ENCODE peak calls at places on chromosomes 16 and 17, in six cellular contexts. Y is Karpas-422; T is left ventricle myocardium inferior; U is effector memory CD4-positive, alpha-beta T cell; J is CD8-positive, alpha-beta memory T cell; X is right atrium auricular region. S is an unnamed sample. For H3K4me1, the result is how much of the 10 kb centered on the place peaks cover.

GRCh38 chr16:21100447-21100846 is 50.2 kb downstream of the DNAH3 start:
- DNase-seq in J (no peak), X (no peak), T (no peak), Y (no peak), U (no peak), S (no peak)

GRCh38 chr16:19143241-19143640 is 24.8 kb upstream of the SYT17 start:
- DNase-seq in X (no peak), Y (no peak), J (no peak), U (no peak), T (no peak), S (no peak)

GRCh38 chr17:608911-609882 is 105.4 kb downstream of the VPS53 start:
- DNase-seq in X (no peak), T (no peak), J (no peak), U (no peak), Y (no peak), S (no peak)

GRCh38 chr17:49151996-49152395 is 19.4 kb downstream of the B4GALNT2 start:
- DNase-seq in X (no peak), T (no peak), Y (no peak), U (no peak), J (no peak), S (no peak)

GRCh38 chr16:58670177-58670576 is 14.4 kb downstream of the SLC38A7 start:
- DNase-seq in Y (no peak), J (no peak), T (no peak), U (no peak), X (no peak), S (no peak)

GRCh38 chr17:2904135-2904534 is 107.9 kb downstream of the RAP1GAP2 start:
- DNase-seq in X (peak), T (peak), U (no peak), J (no peak), Y (peak), S (no peak)

GRCh38 chr16:35203636-35204035 is 1744.2 kb downstream of the TP53TG3F start:
- DNase-seq in Y (no peak), U (no peak), T (no peak), J (no peak), X (no peak), S (no peak)

GRCh38 chr17:49696233-49696761 is 11.5 kb downstream of the SLC35B1 start:
- DNase-seq in Y (no peak), X (no peak), U (peak), T (no peak), J (peak), S (no peak)

GRCh38 chr17:44661835-44662234 is 5.6 kb downstream of the MEIOC start:
- DNase-seq in U (no peak), Y (no peak), X (no peak), T (no peak), J (no peak), S (no peak)

GRCh38 chr16:48538746-48539484 is 71.1 kb downstream of the N4BP1 start:
- DNase-seq in J (no peak), Y (no peak), U (no peak), T (no peak), X (peak), S (no peak)

GRCh38 chr17:55463600-55463999 is 42.0 kb upstream of the MMD start:
- DNase-seq in J (no peak), T (no peak), U (no peak), X (no peak), Y (peak), S (no peak)

GRCh38 chr17:28467456-28468025 is 5.9 kb upstream of the SLC13A2 start:
- DNase-seq in J (no peak), X (no peak), Y (no peak), T (no peak), U (no peak), S (no peak)

GRCh38 chr16:88681709-88682451 is 4.4 kb downstream of the SNAI3 start:
- DNase-seq in T (peak), Y (peak), U (no peak), J (no peak), X (peak), S (no peak)

GRCh38 chr17:39591958-39592954 is 15.5 kb downstream of the NEUROD2 start:
- DNase-seq in T (no peak), Y (peak), X (no peak), U (no peak), J (no peak), S (no peak)

GRCh38 chr16:46857261-46857962 is 26.4 kb upstream of the C16orf87 start:
- DNase-seq in X (no peak), J (no peak), U (no peak), Y (peak), T (no peak), S (no peak)

GRCh38 chr16:23865853-23866252 is 30.1 kb downstream of the PRKCB start:
- DNase-seq in X (no peak), U (no peak), T (no peak), Y (no peak), J (no peak), S (no peak)

GRCh38 chr17:41645371-41646063 is 21.1 kb upstream of the KRT17 start:
- DNase-seq in X (no peak), J (no peak), T (no peak), U (no peak), Y (no peak), S (no peak)

GRCh38 chr17:2070241-2071023 is 15.5 kb downstream of the HIC1 start:
- DNase-seq in X (no peak), J (no peak), T (no peak), U (no peak), Y (peak), S (no peak)

GRCh38 chr16:81894592-81894991 is 115.5 kb downstream of the PLCG2 start:
- DNase-seq in X (no peak), T (no peak), Y (no peak), U (no peak), J (no peak), S (no peak)

GRCh38 chr17:68955181-68955841 is at the start of gene ABCA8:
- DNase-seq in U (no peak), J (no peak), T (no peak), Y (no peak), X (peak), S (no peak)

GRCh38 chr17:75587718-75588545 is at the start of gene MYO15B:
- DNase-seq in J (peak), X (peak), U (peak), Y (no peak), T (peak), S (no peak)

GRCh38 chr16:79184464-79184863 is 416.1 kb downstream of the MAF start:
- DNase-seq in J (no peak), Y (no peak), U (no peak), X (no peak), T (no peak), S (no peak)

GRCh38 chr17:41284546-41284945 is 9.0 kb downstream of the KRTAP9-7 start:
- DNase-seq in T (no peak), X (no peak), Y (no peak), J (no peak), U (no peak), S (no peak)

GRCh38 chr17:2708585-2709172 is 2.9 kb downstream of the CLUH start:
- DNase-seq in T (no peak), U (no peak), X (no peak), J (no peak), Y (no peak), S (no peak)

GRCh38 chr17:83007504-83008475 is 71.6 kb upstream of the METRNL start:
- DNase-seq in Y (no peak), T (no peak), X (peak), J (no peak), U (no peak), S (no peak)

GRCh38 chr17:76208120-76208519 is 32.2 kb downstream of the RNF157 start:
- DNase-seq in J (no peak), Y (no peak), U (no peak), T (no peak), X (no peak), S (no peak)

GRCh38 chr17:74061758-74062157 is 141.7 kb upstream of the RPL38 start:
- DNase-seq in T (no peak), Y (no peak), J (no peak), U (no peak), X (no peak), S (no peak)

DNA sequence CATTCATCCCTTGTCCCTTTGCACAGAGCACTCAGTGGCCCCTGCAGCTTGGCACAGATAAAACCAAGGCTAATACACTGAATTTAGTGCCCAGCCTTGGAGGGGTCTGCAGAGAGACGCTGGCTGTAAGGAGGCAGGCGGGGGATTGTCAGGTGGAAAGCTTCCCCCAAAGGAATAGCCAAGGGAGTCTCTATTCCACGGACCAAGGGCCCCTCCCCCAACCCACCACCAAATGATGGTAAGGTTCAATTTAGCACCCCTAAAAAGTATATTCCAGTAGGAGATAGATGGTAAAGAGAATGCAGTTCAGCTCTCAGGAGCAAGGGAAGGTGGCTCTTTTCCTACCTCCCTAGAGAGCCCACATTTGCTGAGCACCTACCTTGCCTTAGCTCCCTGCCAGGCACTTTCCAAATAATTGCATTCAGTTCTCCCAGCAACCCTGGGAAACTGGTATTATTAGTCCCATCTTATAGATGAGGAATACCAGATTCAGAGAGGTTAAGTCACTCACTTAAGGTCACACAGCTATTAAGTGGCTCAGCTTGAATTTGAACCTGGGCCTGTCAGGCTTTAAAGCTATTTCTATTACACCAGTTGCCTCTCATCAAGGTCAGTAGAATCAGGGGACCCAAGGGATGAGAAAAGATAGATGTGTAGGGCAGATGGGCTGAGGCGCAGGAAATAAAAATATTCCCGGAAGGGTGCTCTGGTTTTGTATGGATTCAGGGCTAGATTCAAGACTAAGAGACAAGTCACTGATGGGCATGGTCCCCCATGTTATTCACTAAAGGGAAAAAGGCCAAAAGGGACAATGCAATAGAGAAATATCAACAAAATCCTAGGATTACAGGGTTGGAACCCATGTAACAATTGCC is 20.0 kb upstream of the ZFHX3 start:
- DNase-seq in Y (no peak), X (no peak), T (no peak), U (no peak), J (no peak), S (no peak)
- H3K4me1 ChIP-seq in Y (under half), X (under half), T (half or more), U (under half), J (under half), S (half or more)

DNA sequence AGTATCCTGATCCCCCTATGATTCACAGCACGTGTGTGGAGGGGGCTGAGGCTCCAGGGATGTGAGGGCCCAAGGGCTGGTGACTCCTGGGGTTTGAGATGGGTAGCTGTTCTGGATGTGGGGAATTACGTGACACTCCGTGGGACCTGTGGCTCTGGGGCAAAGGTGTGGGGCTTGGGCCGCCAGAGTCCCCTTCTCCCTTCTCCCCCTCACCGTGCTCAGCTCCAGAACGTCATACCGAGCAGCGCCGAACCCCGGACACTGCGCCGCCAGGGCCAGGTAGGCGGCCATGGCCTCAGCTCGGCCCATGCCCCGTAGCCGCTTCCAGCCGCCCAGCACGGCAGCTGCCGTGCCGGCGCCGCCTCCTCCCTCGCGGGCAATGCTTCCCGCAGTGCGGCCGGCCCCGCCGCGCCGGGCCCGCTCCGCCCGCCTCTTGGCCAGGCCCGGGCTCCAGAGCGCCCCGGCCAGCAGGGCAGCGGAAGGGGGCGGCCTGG is 7.0 kb downstream of the PLEKHH3 start:
- DNase-seq in Y (no peak), U (no peak), J (no peak), X (no peak), T (no peak), S (no peak)
- H3K4me1 ChIP-seq in Y (under half), U (under half), J (under half), X (under half), T (half or more), S (half or more)

GRCh38 chr17:17400566-17401184 is 76.1 kb upstream of the MED9 start:
- DNase-seq in U (no peak), X (no peak), T (no peak), Y (no peak), J (no peak), S (no peak)

GRCh38 chr17:17401271-17401781 is 75.5 kb upstream of the MED9 start:
- DNase-seq in X (no peak), J (no peak), T (no peak), Y (peak), U (no peak), S (no peak)

GRCh38 chr17:17406225-17406624 is 70.6 kb upstream of the MED9 start:
- DNase-seq in U (no peak), J (no peak), T (no peak), X (peak), Y (no peak), S (no peak)

GRCh38 chr17:17402558-17402957 is 74.2 kb upstream of the MED9 start:
- DNase-seq in J (no peak), Y (no peak), T (no peak), X (no peak), U (no peak), S (no peak)

DNA sequence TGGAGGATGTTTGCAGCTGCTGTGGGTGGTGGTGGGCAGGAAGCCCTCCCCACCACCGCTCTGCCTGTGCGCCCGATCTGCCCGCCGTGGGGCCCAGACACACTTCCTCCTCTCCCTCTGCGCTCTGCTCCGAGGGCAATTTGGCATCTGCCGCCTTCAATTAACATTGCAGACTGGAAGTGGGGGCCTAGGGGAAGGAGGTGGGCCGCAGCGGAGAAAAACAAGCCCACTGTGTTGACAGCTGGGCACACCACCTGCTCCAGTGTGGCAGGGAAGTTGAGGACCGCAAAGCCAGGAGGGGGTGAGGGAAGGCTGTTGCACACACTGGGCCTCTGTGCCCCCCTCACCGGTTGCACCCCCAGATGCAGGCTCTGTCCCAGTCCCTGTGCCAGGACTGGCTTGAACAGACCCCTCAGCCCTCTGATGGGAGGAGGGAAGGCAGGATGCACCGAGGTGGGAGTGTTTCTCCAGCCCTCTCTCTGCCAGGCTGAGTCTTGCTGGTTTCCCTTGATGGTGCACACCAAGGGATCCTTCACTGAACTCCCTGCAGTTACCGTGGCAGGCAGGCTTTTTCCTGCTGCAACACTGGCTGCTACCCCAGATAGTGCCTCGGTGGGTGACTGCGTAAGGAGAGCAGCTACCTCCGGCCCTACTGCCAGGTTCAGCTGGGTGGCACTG is 72.8 kb upstream of the MED9 start:
- DNase-seq in T (no peak), Y (no peak), U (no peak), J (peak), X (no peak), S (no peak)
- H3K4me1 ChIP-seq in T (under half), Y (under half), U (under half), J (under half), X (under half), S (under half)

DNA sequence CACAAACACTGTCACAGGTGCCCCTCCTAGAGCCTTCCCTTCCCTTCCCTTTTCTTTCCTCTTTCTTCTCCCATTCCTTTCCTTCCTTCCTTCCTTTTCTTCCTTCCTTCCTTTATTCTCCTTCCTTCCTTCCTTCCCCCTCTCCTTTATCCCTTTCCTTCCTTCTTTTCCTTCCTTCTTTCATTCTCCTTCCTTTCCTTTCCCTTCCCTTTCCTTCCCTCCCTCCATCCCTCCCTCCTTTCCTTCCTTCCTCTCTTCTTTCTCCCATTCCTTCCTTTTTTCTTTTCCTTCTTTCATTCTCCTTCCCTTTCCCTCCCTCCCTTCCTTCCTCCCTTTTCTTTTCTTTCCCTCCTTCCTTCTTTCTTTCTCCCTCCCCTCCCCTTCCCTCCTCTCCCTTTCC is 170.0 kb downstream of the ENGASE start:
- DNase-seq in X (no peak), Y (no peak), U (no peak), T (no peak), J (no peak), S (no peak)
- H3K4me1 ChIP-seq in X (under half), Y (under half), U (under half), T (under half), J (under half), S (under half)

DNA sequence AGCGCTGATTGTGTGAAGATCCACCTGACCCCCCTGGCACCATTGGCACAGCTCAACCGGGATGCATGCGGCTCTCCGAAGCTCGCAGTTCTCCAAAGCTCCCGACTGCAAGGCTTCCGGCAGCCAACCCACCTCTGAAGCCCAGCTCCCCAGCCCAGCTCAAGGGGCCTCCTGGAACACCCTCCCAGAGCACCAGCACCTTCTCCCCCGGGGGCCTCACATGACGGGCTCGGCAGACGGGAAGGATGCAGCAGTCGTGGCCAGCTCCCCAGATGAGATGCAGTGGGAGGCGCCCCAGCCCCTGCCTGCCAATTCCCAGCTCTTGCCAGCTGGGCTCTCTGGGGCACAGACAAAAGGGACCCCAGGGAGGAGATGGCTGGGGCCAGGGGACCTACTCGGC is 215.3 kb downstream of the ZNF423 start:
- DNase-seq in X (no peak), J (no peak), T (no peak), Y (no peak), U (no peak), S (no peak)
- H3K4me1 ChIP-seq in X (under half), J (under half), T (under half), Y (under half), U (under half), S (under half)

S was measured in thoracic aorta.